ENCODE peak calls at places on chromosomes 7 and 10, in ten cellular contexts. One of them, this sample, is unnamed.

GRCh38 chr10:113326160-113327111 is 226.4 kb upstream of the HABP2 start:
- DNase-seq in Calu3: peak
- DNase-seq in EL: peak
- DNase-seq in activated T-helper 9 cell treated with anti-CD3 and anti-CD28 coated beads, Interleukin-2, amount 50 U/mL, for 16 hours: no peak
- DNase-seq in bronchial epithelial cell: peak
- DNase-seq in iris pigment epithelial cell: peak
- DNase-seq in naive thymus-derived CD8-positive, alpha-beta T cell: no peak
- DNase-seq in AG04450: no peak
- DNase-seq in NCI-H1092 treated with DMSO at 0.1 percent for 48 hours: no peak
- DNase-seq in central memory CD4-positive, alpha-beta T cell: no peak
- DNase-seq in this sample: no peak

GRCh38 chr7:66247387-66248078 is 42.4 kb downstream of the TPST1 start:
- DNase-seq in Calu3: no peak
- DNase-seq in EL: peak
- DNase-seq in activated T-helper 9 cell treated with anti-CD3 and anti-CD28 coated beads, Interleukin-2, amount 50 U/mL, for 16 hours: no peak
- DNase-seq in bronchial epithelial cell: peak
- DNase-seq in iris pigment epithelial cell: no peak
- DNase-seq in naive thymus-derived CD8-positive, alpha-beta T cell: no peak
- DNase-seq in AG04450: no peak
- DNase-seq in NCI-H1092 treated with DMSO at 0.1 percent for 48 hours: no peak
- DNase-seq in central memory CD4-positive, alpha-beta T cell: no peak
- DNase-seq in this sample: no peak

GRCh38 chr7:140342732-140343514 is 55.4 kb downstream of the SLC37A3 start:
- DNase-seq in Calu3: peak
- DNase-seq in EL: peak
- DNase-seq in activated T-helper 9 cell treated with anti-CD3 and anti-CD28 coated beads, Interleukin-2, amount 50 U/mL, for 16 hours: no peak
- DNase-seq in bronchial epithelial cell: peak
- DNase-seq in iris pigment epithelial cell: peak
- DNase-seq in naive thymus-derived CD8-positive, alpha-beta T cell: no peak
- DNase-seq in AG04450: no peak
- DNase-seq in NCI-H1092 treated with DMSO at 0.1 percent for 48 hours: peak
- DNase-seq in central memory CD4-positive, alpha-beta T cell: no peak
- DNase-seq in this sample: no peak

GRCh38 chr10:31207636-31208035 is 111.4 kb upstream of the ZEB1 start:
- DNase-seq in Calu3: no peak
- DNase-seq in EL: no peak
- DNase-seq in activated T-helper 9 cell treated with anti-CD3 and anti-CD28 coated beads, Interleukin-2, amount 50 U/mL, for 16 hours: no peak
- DNase-seq in bronchial epithelial cell: no peak
- DNase-seq in iris pigment epithelial cell: peak
- DNase-seq in naive thymus-derived CD8-positive, alpha-beta T cell: no peak
- DNase-seq in AG04450: no peak
- DNase-seq in NCI-H1092 treated with DMSO at 0.1 percent for 48 hours: no peak
- DNase-seq in central memory CD4-positive, alpha-beta T cell: no peak
- DNase-seq in this sample: no peak

GRCh38 chr10:1572519-1573333 is 164.6 kb downstream of the ADARB2 start:
- DNase-seq in Calu3: no peak
- DNase-seq in EL: no peak
- DNase-seq in activated T-helper 9 cell treated with anti-CD3 and anti-CD28 coated beads, Interleukin-2, amount 50 U/mL, for 16 hours: no peak
- DNase-seq in bronchial epithelial cell: no peak
- DNase-seq in iris pigment epithelial cell: no peak
- DNase-seq in naive thymus-derived CD8-positive, alpha-beta T cell: no peak
- DNase-seq in AG04450: no peak
- DNase-seq in NCI-H1092 treated with DMSO at 0.1 percent for 48 hours: peak
- DNase-seq in central memory CD4-positive, alpha-beta T cell: no peak
- DNase-seq in this sample: no peak

GRCh38 chr10:48439581-48440041 is 133.1 kb downstream of the MAPK8 start:
- DNase-seq in Calu3: peak
- DNase-seq in EL: no peak
- DNase-seq in activated T-helper 9 cell treated with anti-CD3 and anti-CD28 coated beads, Interleukin-2, amount 50 U/mL, for 16 hours: no peak
- DNase-seq in bronchial epithelial cell: no peak
- DNase-seq in iris pigment epithelial cell: peak
- DNase-seq in naive thymus-derived CD8-positive, alpha-beta T cell: no peak
- DNase-seq in AG04450: no peak
- DNase-seq in NCI-H1092 treated with DMSO at 0.1 percent for 48 hours: no peak
- DNase-seq in central memory CD4-positive, alpha-beta T cell: no peak
- DNase-seq in this sample: no peak

GRCh38 chr10:88565072-88565471 is 18.0 kb downstream of the RNLS start:
- DNase-seq in Calu3: no peak
- DNase-seq in EL: peak
- DNase-seq in activated T-helper 9 cell treated with anti-CD3 and anti-CD28 coated beads, Interleukin-2, amount 50 U/mL, for 16 hours: no peak
- DNase-seq in bronchial epithelial cell: peak
- DNase-seq in iris pigment epithelial cell: peak
- DNase-seq in naive thymus-derived CD8-positive, alpha-beta T cell: no peak
- DNase-seq in AG04450: no peak
- DNase-seq in NCI-H1092 treated with DMSO at 0.1 percent for 48 hours: peak
- DNase-seq in central memory CD4-positive, alpha-beta T cell: no peak
- DNase-seq in this sample: no peak

GRCh38 chr7:90180011-90180585 is 25.8 kb downstream of the STEAP1 start:
- DNase-seq in Calu3: no peak
- DNase-seq in EL: peak
- DNase-seq in activated T-helper 9 cell treated with anti-CD3 and anti-CD28 coated beads, Interleukin-2, amount 50 U/mL, for 16 hours: no peak
- DNase-seq in bronchial epithelial cell: peak
- DNase-seq in iris pigment epithelial cell: peak
- DNase-seq in naive thymus-derived CD8-positive, alpha-beta T cell: no peak
- DNase-seq in AG04450: no peak
- DNase-seq in NCI-H1092 treated with DMSO at 0.1 percent for 48 hours: no peak
- DNase-seq in central memory CD4-positive, alpha-beta T cell: no peak
- DNase-seq in this sample: no peak

GRCh38 chr7:79281406-79281805 is 172.1 kb downstream of the MAGI2 start:
- DNase-seq in Calu3: no peak
- DNase-seq in EL: no peak
- DNase-seq in activated T-helper 9 cell treated with anti-CD3 and anti-CD28 coated beads, Interleukin-2, amount 50 U/mL, for 16 hours: no peak
- DNase-seq in bronchial epithelial cell: no peak
- DNase-seq in iris pigment epithelial cell: peak
- DNase-seq in naive thymus-derived CD8-positive, alpha-beta T cell: no peak
- DNase-seq in AG04450: no peak
- DNase-seq in NCI-H1092 treated with DMSO at 0.1 percent for 48 hours: no peak
- DNase-seq in central memory CD4-positive, alpha-beta T cell: no peak
- DNase-seq in this sample: no peak

This sample was measured in activated T-helper 1 cell treated with Interleukin-2 at 50 U/mL for 16 hours.